ENCODE peak calls at places on chromosomes 6 and 20, in five cellular contexts. N is HepG2, T is GM12878, J is SK-N-SH, X is K562. F is an unnamed sample.

GRCh38 chr6:124132256-124132655 is 328.6 kb downstream of the NKAIN2 start:
- DNase-seq in X (no peak), T (no peak), N (no peak), J (no peak), F (no peak)

GRCh38 chr6:159941286-159942113 is 27.4 kb upstream of the IGF2R start:
- DNase-seq in N (peak), X (peak), T (peak), J (peak), F (peak)

GRCh38 chr6:157845493-157846259 is 22.6 kb downstream of the SNX9 start:
- DNase-seq in J (no peak), X (no peak), N (no peak), T (no peak), F (peak)

GRCh38 chr6:79077680-79078056 is 386 bp downstream of the PHIP start:
- DNase-seq in J (peak), X (peak), N (no peak), T (no peak), F (no peak)

GRCh38 chr6:159700970-159701369 is 7.9 kb upstream of the SOD2 start:
- DNase-seq in N (no peak), X (no peak), T (no peak), J (no peak), F (peak)

GRCh38 chr6:72646604-72647485 is 25.0 kb downstream of the KCNQ5 start:
- DNase-seq in N (no peak), T (no peak), X (no peak), J (no peak), F (peak)

GRCh38 chr6:4101298-4101697 is 22.4 kb upstream of the FAM217A start:
- DNase-seq in N (no peak), X (no peak), T (no peak), J (no peak), F (no peak)

GRCh38 chr6:8061736-8062135 is 2.5 kb downstream of the BLOC1S5 start:
- DNase-seq in J (no peak), T (no peak), X (no peak), N (no peak), F (no peak)

GRCh38 chr20:36435799-36436541 is 105.3 kb upstream of the MYL9 start:
- DNase-seq in J (peak), N (peak), T (no peak), X (peak), F (peak)

GRCh38 chr6:153568601-153569000 is 437.5 kb upstream of the RGS17 start:
- DNase-seq in N (no peak), J (no peak), X (no peak), T (no peak), F (no peak)

GRCh38 chr6:159973951-159974350 is 5.1 kb downstream of the IGF2R start:
- DNase-seq in N (peak), X (peak), T (no peak), J (no peak), F (peak)

DNA sequence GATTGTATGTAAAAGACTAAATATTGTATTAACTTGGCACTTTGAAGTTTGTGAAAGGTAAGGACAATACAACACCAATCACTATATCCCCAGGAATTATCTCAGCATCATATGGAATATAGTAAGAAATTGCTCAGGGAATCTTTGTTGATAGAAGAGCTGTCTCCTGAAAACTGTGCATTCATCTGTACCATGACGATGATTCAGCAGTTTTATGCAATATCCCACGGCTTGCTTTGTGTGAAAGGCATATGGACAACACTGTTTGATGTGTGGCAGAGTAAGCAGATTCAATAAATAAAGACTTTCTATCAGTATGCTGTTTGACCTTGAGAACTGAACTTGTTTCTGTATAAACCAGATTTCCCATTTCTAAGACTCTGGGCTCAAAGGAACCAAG is 147.5 kb upstream of the PLN start:
- DNase-seq in J (no peak), X (peak), T (no peak), N (peak), F (peak)
- TF ChIP-seq MXI1 in J (no peak), X (no peak), T (no peak), N (no peak), F (no peak)

DNA sequence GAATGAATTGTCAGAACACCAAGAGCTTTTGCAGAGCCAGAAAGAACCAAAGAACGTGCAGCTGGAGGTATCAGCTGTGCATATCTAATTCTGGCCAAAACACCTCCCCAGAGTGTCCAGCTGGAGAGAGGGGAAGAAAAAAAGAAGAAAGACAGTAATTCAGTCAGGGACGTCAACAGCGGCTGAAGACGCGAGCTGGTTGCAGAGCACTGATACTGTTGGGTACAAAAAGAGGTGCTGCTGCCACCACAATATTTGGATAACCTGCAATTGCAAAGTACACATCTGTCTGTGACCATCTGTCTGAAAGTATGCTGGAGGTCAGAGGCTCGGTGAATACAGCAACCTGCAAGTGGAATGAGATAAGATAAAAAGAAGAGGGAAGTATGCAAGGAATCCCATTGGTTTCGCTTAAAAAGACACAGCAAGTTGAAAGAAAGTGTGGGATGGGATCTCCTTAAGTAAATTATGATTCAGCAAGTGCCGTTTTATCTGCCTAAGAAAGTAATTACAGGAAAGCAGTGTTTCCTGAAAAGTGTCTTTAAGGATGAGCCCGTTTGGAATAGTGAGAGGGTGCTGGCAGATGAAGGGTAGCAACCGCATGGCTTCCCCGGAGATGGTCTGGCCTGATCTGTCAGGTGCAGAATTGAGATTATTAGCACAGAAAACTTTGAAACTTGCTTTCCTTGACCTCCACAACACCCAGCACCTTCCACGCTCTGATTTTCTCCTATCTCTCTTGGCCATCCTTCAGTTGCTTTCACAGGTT is 189.9 kb upstream of the PRDM1 start:
- DNase-seq in J (no peak), X (peak), N (peak), T (no peak), F (peak)
- TF ChIP-seq MXI1 in J (no peak), X (no peak), N (no peak), T (no peak), F (no peak)

DNA sequence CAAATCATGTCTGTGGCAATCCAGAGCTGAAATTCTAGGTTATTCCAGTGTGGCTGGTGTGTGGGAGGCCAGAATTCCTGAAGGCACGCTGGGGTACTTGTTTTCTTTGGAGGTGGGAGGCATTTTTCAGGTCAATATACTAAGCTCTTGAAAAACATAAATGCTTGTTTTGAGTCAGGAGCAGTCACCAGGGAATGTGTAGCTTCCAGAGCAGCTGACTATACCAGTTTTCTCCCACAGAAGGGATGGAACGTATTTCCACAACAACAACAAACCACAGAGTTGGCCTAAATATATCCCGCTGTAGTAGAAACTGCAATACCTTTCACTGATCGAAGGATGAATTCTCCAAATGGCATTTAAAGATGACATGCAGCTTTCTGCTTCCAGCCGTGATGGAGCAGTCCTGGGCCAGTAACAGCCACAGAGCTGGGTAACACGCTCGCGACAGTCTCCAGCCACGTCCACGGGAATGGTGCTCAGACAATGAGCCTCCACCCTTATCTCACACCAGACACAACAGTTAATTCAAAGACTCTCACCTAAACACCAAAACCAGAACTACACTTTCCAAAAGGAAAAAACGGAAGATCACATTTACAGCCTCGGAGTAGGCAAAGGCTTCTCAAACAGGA is 23.2 kb downstream of the CHRNA4 start:
- DNase-seq in N (no peak), X (no peak), J (no peak), T (no peak), F (no peak)
- TF ChIP-seq MXI1 in N (no peak), X (no peak), J (no peak), T (no peak), F (no peak)

GRCh38 chr20:51036226-51036625 is 13.3 kb upstream of the KCNG1 start:
- DNase-seq in X (no peak), T (no peak), J (no peak), N (no peak), F (no peak)
- TF ChIP-seq MXI1 in X (no peak), T (no peak), J (no peak), N (no peak), F (no peak)

DNA sequence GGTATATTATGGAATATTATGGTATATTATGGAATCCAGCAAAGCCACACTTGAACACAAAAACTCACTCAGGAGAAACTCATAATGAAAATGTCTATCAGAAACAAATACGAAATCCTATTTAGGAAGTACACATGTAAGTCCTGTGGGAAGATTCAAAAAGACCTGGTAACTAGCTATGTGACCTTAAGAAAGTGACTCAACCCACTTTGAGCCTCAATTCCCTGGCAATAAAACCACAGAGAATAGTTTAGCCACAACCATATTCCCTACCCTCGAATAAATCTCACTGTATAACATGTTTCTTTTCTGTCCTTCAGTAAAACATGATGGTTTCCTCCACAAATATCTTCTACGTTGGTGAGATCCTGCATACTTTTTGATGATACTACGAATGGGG is 56.4 kb downstream of the ZMYND8 start:
- DNase-seq in N (no peak), T (no peak), J (no peak), X (no peak), F (peak)
- TF ChIP-seq MXI1 in N (no peak), T (no peak), J (no peak), X (no peak), F (no peak)

GRCh38 chr6:169807699-169808607 is 56.5 kb downstream of the ERMARD start:
- DNase-seq in J (no peak), X (no peak), N (no peak), T (no peak), F (no peak)
- TF ChIP-seq MXI1 in J (no peak), X (no peak), N (no peak), T (no peak), F (no peak)